ENCODE peak calls at places on chromosome 22, in five cellular contexts. I, X, T, Z and N are unnamed samples.

GRCh38 chr22:40955516-40955915 is 4.3 kb downstream of the RBX1 start:
- DNase-seq in Z (no peak), I (peak), X (no peak), T (no peak), N (no peak)

GRCh38 chr22:27347951-27348350 is 453.6 kb downstream of the MN1 start:
- DNase-seq in T (no peak), I (no peak), Z (no peak), X (no peak), N (no peak)

GRCh38 chr22:50526849-50527801 is 1.7 kb upstream of the SCO2 start:
- DNase-seq in X (peak), I (no peak), Z (no peak), T (peak), N (no peak)

GRCh38 chr22:27477171-27477570 is 324.4 kb downstream of the MN1 start:
- DNase-seq in T (no peak), I (no peak), X (no peak), Z (no peak), N (no peak)

GRCh38 chr22:33476716-33477115 is 418.5 kb upstream of the SYN3 start:
- DNase-seq in T (no peak), I (no peak), Z (no peak), X (no peak), N (no peak)

GRCh38 chr22:39992088-39992826 is 2.5 kb upstream of the FAM83F start:
- DNase-seq in I (no peak), Z (no peak), X (no peak), T (no peak), N (no peak)

GRCh38 chr22:41833369-41834004 is 582 bp downstream of the SREBF2 start:
- DNase-seq in Z (peak), T (peak), X (peak), I (no peak), N (peak)

GRCh38 chr22:46763051-46763705 is 728 bp downstream of the TBC1D22A start:
- DNase-seq in T (peak), I (no peak), Z (no peak), X (peak), N (peak)

GRCh38 chr22:47192651-47193437 is 430.4 kb downstream of the TBC1D22A start:
- DNase-seq in X (no peak), T (peak), I (no peak), Z (no peak), N (no peak)

GRCh38 chr22:43047605-43048004 is 32.7 kb upstream of the PACSIN2 start:
- DNase-seq in I (no peak), Z (no peak), X (no peak), T (no peak), N (no peak)

GRCh38 chr22:43057641-43058040 is 31.6 kb downstream of the TTLL1 start:
- DNase-seq in Z (no peak), T (no peak), I (no peak), X (no peak), N (no peak)

GRCh38 chr22:43050995-43051394 is 36.0 kb upstream of the PACSIN2 start:
- DNase-seq in Z (no peak), T (no peak), X (no peak), I (no peak), N (no peak)

GRCh38 chr22:43053176-43053575 is 36.0 kb downstream of the TTLL1 start:
- DNase-seq in I (no peak), T (no peak), Z (peak), X (no peak), N (no peak)
- TF ChIP-seq CTCF in I (peak), T (no peak), Z (peak), X (peak), N (peak)

DNA sequence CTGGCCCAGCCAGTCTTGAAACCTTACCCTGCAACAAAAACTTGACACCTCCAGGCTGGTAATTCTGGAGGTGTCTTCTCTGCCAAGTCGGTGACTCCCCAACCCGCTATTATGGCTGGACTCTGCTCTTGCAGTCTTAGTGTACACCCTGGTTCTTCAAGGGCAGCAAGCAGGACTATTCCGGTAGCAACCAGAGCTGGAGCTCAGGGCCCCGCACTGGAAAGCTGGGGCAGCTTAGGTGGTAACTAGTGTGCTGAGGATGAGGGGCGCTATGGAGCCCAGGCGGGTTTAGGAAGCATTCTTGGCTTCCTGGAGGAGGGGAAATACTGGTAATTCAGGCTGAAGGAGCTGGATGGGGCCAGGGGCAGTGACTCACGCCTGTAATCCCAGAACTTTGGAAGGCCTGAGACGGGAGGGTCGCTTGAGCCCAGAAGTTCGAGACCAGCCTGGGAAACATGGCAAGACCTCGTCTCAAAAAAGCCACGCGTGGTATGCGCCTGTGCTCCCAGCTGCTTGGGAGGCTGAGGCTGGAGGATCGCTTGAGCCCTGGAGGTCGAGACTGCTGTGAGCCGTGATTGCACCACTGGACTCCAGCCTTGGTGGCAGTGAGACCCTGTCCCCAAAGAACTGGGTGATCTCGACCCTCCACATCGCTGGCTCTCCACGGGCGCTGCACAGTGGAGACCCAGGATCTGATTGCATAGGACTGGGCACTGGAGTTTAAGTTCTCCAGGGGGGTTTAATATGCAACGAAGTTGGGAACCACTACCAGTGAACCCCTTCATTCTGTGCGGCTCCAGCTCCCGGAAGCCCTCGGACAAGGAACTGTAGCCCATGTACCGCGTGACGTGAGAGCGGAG is 10.6 kb upstream of the AIFM3 start:
- DNase-seq in I (no peak), X (no peak), T (no peak), Z (no peak), N (no peak)
- TF ChIP-seq CTCF in I (peak), X (no peak), T (no peak), Z (no peak), N (no peak)

GRCh38 chr22:30559889-30560288 is 13.3 kb upstream of the SEC14L6 start:
- DNase-seq in Z (no peak), X (no peak), I (no peak), T (no peak), N (no peak)
- TF ChIP-seq CTCF in Z (no peak), X (no peak), I (no peak), T (no peak), N (no peak)

GRCh38 chr22:48492371-48493320 is 1335.0 kb downstream of the BRD1 start:
- DNase-seq in I (peak), X (peak), T (peak), Z (peak), N (peak)
- TF ChIP-seq CTCF in I (peak), X (peak), T (peak), Z (peak), N (no peak)

GRCh38 chr22:23858484-23858815 is 775 bp downstream of the SLC2A11 start:
- DNase-seq in T (no peak), I (no peak), X (no peak), Z (no peak), N (no peak)

GRCh38 chr22:23859201-23859600 is 1.5 kb downstream of the SLC2A11 start:
- DNase-seq in Z (no peak), I (no peak), X (no peak), T (no peak), N (no peak)

GRCh38 chr22:23862103-23862502 is 4.4 kb downstream of the SLC2A11 start:
- DNase-seq in I (peak), T (no peak), Z (no peak), X (peak), N (peak)

GRCh38 chr22:23856721-23857605 is 712 bp upstream of the SLC2A11 start:
- DNase-seq in X (no peak), Z (peak), T (peak), I (peak), N (peak)

GRCh38 chr22:23857606-23858483 is at the start of gene SLC2A11:
- DNase-seq in Z (peak), I (peak), T (peak), X (peak), N (peak)
- TF ChIP-seq CTCF in Z (peak), I (peak), T (peak), X (peak), N (no peak)

GRCh38 chr22:36350751-36351594 is 36.8 kb downstream of the MYH9 start:
- DNase-seq in I (peak), Z (no peak), X (no peak), T (no peak), N (no peak)
- TF ChIP-seq CTCF in I (no peak), Z (peak), X (peak), T (no peak), N (no peak)

DNA sequence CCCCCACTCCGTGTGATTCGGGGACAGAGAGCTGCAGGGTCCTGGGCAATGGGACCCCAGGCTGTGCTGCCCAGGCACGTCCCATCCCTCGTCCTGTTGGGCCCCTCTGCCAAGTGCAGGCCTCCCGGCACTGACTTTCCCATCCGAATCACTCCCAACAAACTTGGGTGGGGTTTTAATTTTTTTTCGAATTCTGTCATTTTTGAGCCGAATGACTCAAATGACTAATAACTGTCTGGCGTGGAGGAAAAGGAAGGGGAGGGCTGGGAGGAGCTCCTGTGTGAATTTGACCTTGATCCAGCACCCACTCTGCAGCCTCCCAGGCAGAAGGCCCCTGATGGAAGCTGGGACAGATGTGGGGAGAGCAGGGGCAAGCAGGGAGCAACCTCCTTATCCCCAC is 1173.2 kb downstream of the BRD1 start:
- DNase-seq in I (no peak), T (no peak), X (no peak), Z (no peak), N (no peak)
- TF ChIP-seq CTCF in I (no peak), T (no peak), X (no peak), Z (no peak), N (no peak)